ENCODE peak calls at places on chromosomes 13 and 19, in eight cellular contexts. One of them, this sample, is unnamed.

GRCh38 chr13:104357174-104357573 is 1291.0 kb upstream of the SLC10A2 start:
- DNase-seq in anterior cingulate cortex: no peak
- DNase-seq in NCI-H526 treated with DMSO at 0.1 percent for 48 hours: no peak
- DNase-seq in left ventricle myocardium inferior: no peak
- DNase-seq in T-helper 1 cell: no peak
- DNase-seq in ELF-1: no peak
- DNase-seq in ACHN: no peak
- DNase-seq in neural crest cell: no peak
- DNase-seq in this sample: peak; percentile 14

GRCh38 chr13:26220575-26220974 is 1.5 kb downstream of the RNF6 start:
- DNase-seq in ACHN: peak; percentile 65
- DNase-seq in left ventricle myocardium inferior: no peak
- DNase-seq in neural crest cell: no peak
- DNase-seq in NCI-H526 treated with DMSO at 0.1 percent for 48 hours: no peak
- DNase-seq in anterior cingulate cortex: no peak
- DNase-seq in T-helper 1 cell: no peak
- DNase-seq in ELF-1: no peak
- DNase-seq in this sample: no peak

GRCh38 chr13:99432637-99433542 is 68.4 kb upstream of the TM9SF2 start:
- DNase-seq in T-helper 1 cell: peak; percentile 78
- DNase-seq in left ventricle myocardium inferior: peak; percentile 65
- DNase-seq in neural crest cell: no peak
- DNase-seq in anterior cingulate cortex: no peak
- DNase-seq in ACHN: peak; percentile 52
- DNase-seq in ELF-1: peak; percentile 85
- DNase-seq in NCI-H526 treated with DMSO at 0.1 percent for 48 hours: no peak
- DNase-seq in this sample: peak; percentile 56

GRCh38 chr13:93169980-93170379 is 56.6 kb upstream of the GPC6 start:
- DNase-seq in neural crest cell: no peak
- DNase-seq in ELF-1: peak; percentile 18
- DNase-seq in anterior cingulate cortex: no peak
- DNase-seq in T-helper 1 cell: no peak
- DNase-seq in ACHN: peak; percentile 41
- DNase-seq in NCI-H526 treated with DMSO at 0.1 percent for 48 hours: no peak
- DNase-seq in left ventricle myocardium inferior: no peak
- DNase-seq in this sample: peak; percentile 74

GRCh38 chr13:101423872-101424271 is 7.6 kb upstream of the NALCN start:
- DNase-seq in ACHN: no peak
- DNase-seq in NCI-H526 treated with DMSO at 0.1 percent for 48 hours: no peak
- DNase-seq in left ventricle myocardium inferior: no peak
- DNase-seq in anterior cingulate cortex: no peak
- DNase-seq in ELF-1: no peak
- DNase-seq in T-helper 1 cell: no peak
- DNase-seq in neural crest cell: no peak
- DNase-seq in this sample: no peak

GRCh38 chr19:34838753-34839431 is 65.9 kb upstream of the ZNF599 start:
- DNase-seq in left ventricle myocardium inferior: no peak
- DNase-seq in NCI-H526 treated with DMSO at 0.1 percent for 48 hours: no peak
- DNase-seq in ACHN: no peak
- DNase-seq in ELF-1: peak; percentile 73
- DNase-seq in T-helper 1 cell: no peak
- DNase-seq in anterior cingulate cortex: no peak
- DNase-seq in neural crest cell: peak; percentile 28
- DNase-seq in this sample: no peak

GRCh38 chr19:45824041-45824471 is 8.9 kb upstream of the RSPH6A start:
- DNase-seq in ELF-1: no peak
- DNase-seq in T-helper 1 cell: no peak
- DNase-seq in ACHN: no peak
- DNase-seq in NCI-H526 treated with DMSO at 0.1 percent for 48 hours: no peak
- DNase-seq in left ventricle myocardium inferior: no peak
- DNase-seq in neural crest cell: no peak
- DNase-seq in anterior cingulate cortex: peak; percentile 25
- DNase-seq in this sample: no peak

GRCh38 chr19:39335168-39335567 is 675 bp downstream of the GMFG start:
- DNase-seq in T-helper 1 cell: no peak
- DNase-seq in left ventricle myocardium inferior: no peak
- DNase-seq in anterior cingulate cortex: no peak
- DNase-seq in ELF-1: no peak
- DNase-seq in ACHN: no peak
- DNase-seq in neural crest cell: no peak
- DNase-seq in NCI-H526 treated with DMSO at 0.1 percent for 48 hours: no peak
- DNase-seq in this sample: no peak

GRCh38 chr13:29935309-29935981 is 85.0 kb upstream of the UBL3 start:
- DNase-seq in neural crest cell: no peak
- DNase-seq in ELF-1: no peak
- DNase-seq in NCI-H526 treated with DMSO at 0.1 percent for 48 hours: no peak
- DNase-seq in T-helper 1 cell: peak; percentile 29
- DNase-seq in left ventricle myocardium inferior: no peak
- DNase-seq in ACHN: no peak
- DNase-seq in anterior cingulate cortex: no peak
- DNase-seq in this sample: no peak

GRCh38 chr19:7789447-7789846 is 26.4 kb downstream of the CLEC4M start:
- DNase-seq in T-helper 1 cell: no peak
- DNase-seq in left ventricle myocardium inferior: no peak
- DNase-seq in neural crest cell: no peak
- DNase-seq in NCI-H526 treated with DMSO at 0.1 percent for 48 hours: no peak
- DNase-seq in ACHN: no peak
- DNase-seq in anterior cingulate cortex: no peak
- DNase-seq in ELF-1: no peak
- DNase-seq in this sample: no peak

GRCh38 chr13:26037302-26037701 is 14.5 kb downstream of the SHISA2 start:
- DNase-seq in T-helper 1 cell: no peak
- DNase-seq in anterior cingulate cortex: no peak
- DNase-seq in ACHN: peak; percentile 42
- DNase-seq in neural crest cell: peak; percentile 43
- DNase-seq in ELF-1: peak; percentile 75
- DNase-seq in left ventricle myocardium inferior: no peak
- DNase-seq in NCI-H526 treated with DMSO at 0.1 percent for 48 hours: no peak
- DNase-seq in this sample: no peak

GRCh38 chr13:59728896-59729545 is 434.7 kb downstream of the DIAPH3 start:
- DNase-seq in left ventricle myocardium inferior: no peak
- DNase-seq in anterior cingulate cortex: no peak
- DNase-seq in ACHN: no peak
- DNase-seq in neural crest cell: no peak
- DNase-seq in ELF-1: no peak
- DNase-seq in NCI-H526 treated with DMSO at 0.1 percent for 48 hours: no peak
- DNase-seq in T-helper 1 cell: no peak
- DNase-seq in this sample: no peak

GRCh38 chr19:3387645-3388589 is 21.5 kb downstream of the NFIC start:
- DNase-seq in ACHN: no peak
- DNase-seq in NCI-H526 treated with DMSO at 0.1 percent for 48 hours: no peak
- DNase-seq in T-helper 1 cell: no peak
- DNase-seq in ELF-1: no peak
- DNase-seq in neural crest cell: no peak
- DNase-seq in left ventricle myocardium inferior: peak; percentile 87
- DNase-seq in anterior cingulate cortex: peak; percentile 91
- DNase-seq in this sample: peak; percentile 22

GRCh38 chr13:110302154-110302553 is 4.8 kb downstream of the COL4A1 start:
- DNase-seq in anterior cingulate cortex: no peak
- DNase-seq in ELF-1: no peak
- DNase-seq in left ventricle myocardium inferior: no peak
- DNase-seq in T-helper 1 cell: no peak
- DNase-seq in ACHN: no peak
- DNase-seq in NCI-H526 treated with DMSO at 0.1 percent for 48 hours: no peak
- DNase-seq in neural crest cell: no peak
- DNase-seq in this sample: no peak

GRCh38 chr13:66875264-66875663 is 354.9 kb downstream of the PCDH9 start:
- DNase-seq in T-helper 1 cell: no peak
- DNase-seq in NCI-H526 treated with DMSO at 0.1 percent for 48 hours: no peak
- DNase-seq in ELF-1: no peak
- DNase-seq in ACHN: no peak
- DNase-seq in left ventricle myocardium inferior: no peak
- DNase-seq in anterior cingulate cortex: no peak
- DNase-seq in neural crest cell: no peak
- DNase-seq in this sample: no peak

GRCh38 chr13:89746554-89746953 is 1600.9 kb upstream of the MIR17HG start:
- DNase-seq in anterior cingulate cortex: no peak
- DNase-seq in ELF-1: no peak
- DNase-seq in NCI-H526 treated with DMSO at 0.1 percent for 48 hours: no peak
- DNase-seq in neural crest cell: no peak
- DNase-seq in left ventricle myocardium inferior: no peak
- DNase-seq in T-helper 1 cell: no peak
- DNase-seq in ACHN: no peak
- DNase-seq in this sample: no peak

GRCh38 chr19:46404039-46404883 is 9.1 kb downstream of the CCDC8 start:
- DNase-seq in NCI-H526 treated with DMSO at 0.1 percent for 48 hours: peak; percentile 11
- DNase-seq in left ventricle myocardium inferior: peak; percentile 64
- DNase-seq in ELF-1: peak; percentile 82
- DNase-seq in T-helper 1 cell: no peak
- DNase-seq in ACHN: peak; percentile 80
- DNase-seq in anterior cingulate cortex: no peak
- DNase-seq in neural crest cell: peak; percentile 52
- DNase-seq in this sample: no peak

GRCh38 chr13:21139374-21139773 is 37.0 kb downstream of the SKA3 start:
- DNase-seq in ELF-1: no peak
- DNase-seq in anterior cingulate cortex: no peak
- DNase-seq in T-helper 1 cell: no peak
- DNase-seq in left ventricle myocardium inferior: no peak
- DNase-seq in ACHN: no peak
- DNase-seq in NCI-H526 treated with DMSO at 0.1 percent for 48 hours: no peak
- DNase-seq in neural crest cell: no peak
- DNase-seq in this sample: no peak

GRCh38 chr19:46786236-46787039 is 2.0 kb downstream of the SLC1A5 start:
- DNase-seq in left ventricle myocardium inferior: peak; percentile 67
- DNase-seq in ACHN: peak; percentile 77
- DNase-seq in T-helper 1 cell: peak; percentile 60
- DNase-seq in anterior cingulate cortex: no peak
- DNase-seq in NCI-H526 treated with DMSO at 0.1 percent for 48 hours: peak; percentile 41
- DNase-seq in neural crest cell: peak; percentile 40
- DNase-seq in ELF-1: peak; percentile 83
- DNase-seq in this sample: peak; percentile 19

GRCh38 chr19:2095338-2095938 is 688 bp downstream of the MOB3A start:
- DNase-seq in ELF-1: no peak
- DNase-seq in NCI-H526 treated with DMSO at 0.1 percent for 48 hours: no peak
- DNase-seq in ACHN: no peak
- DNase-seq in left ventricle myocardium inferior: no peak
- DNase-seq in neural crest cell: no peak
- DNase-seq in T-helper 1 cell: no peak
- DNase-seq in anterior cingulate cortex: no peak
- DNase-seq in this sample: no peak

GRCh38 chr19:2166741-2167738 is 3.3 kb downstream of the DOT1L start:
- DNase-seq in neural crest cell: no peak
- DNase-seq in anterior cingulate cortex: peak; percentile 67
- DNase-seq in ELF-1: peak; percentile 67
- DNase-seq in T-helper 1 cell: no peak
- DNase-seq in left ventricle myocardium inferior: peak; percentile 86
- DNase-seq in NCI-H526 treated with DMSO at 0.1 percent for 48 hours: no peak
- DNase-seq in ACHN: peak; percentile 13
- DNase-seq in this sample: no peak

GRCh38 chr19:13859361-13859880 is 17.5 kb upstream of the NANOS3 start:
- DNase-seq in ELF-1: no peak
- DNase-seq in neural crest cell: no peak
- DNase-seq in left ventricle myocardium inferior: no peak
- DNase-seq in ACHN: no peak
- DNase-seq in NCI-H526 treated with DMSO at 0.1 percent for 48 hours: no peak
- DNase-seq in anterior cingulate cortex: no peak
- DNase-seq in T-helper 1 cell: no peak
- DNase-seq in this sample: no peak

GRCh38 chr13:110248449-110249143 is 58.4 kb downstream of the COL4A1 start:
- DNase-seq in T-helper 1 cell: no peak
- DNase-seq in neural crest cell: no peak
- DNase-seq in anterior cingulate cortex: no peak
- DNase-seq in left ventricle myocardium inferior: no peak
- DNase-seq in NCI-H526 treated with DMSO at 0.1 percent for 48 hours: no peak
- DNase-seq in ACHN: no peak
- DNase-seq in ELF-1: no peak
- DNase-seq in this sample: no peak

GRCh38 chr19:14786421-14786851 is 8.1 kb upstream of the ADGRE2 start:
- DNase-seq in ACHN: no peak
- DNase-seq in neural crest cell: peak; percentile 52
- DNase-seq in anterior cingulate cortex: no peak
- DNase-seq in T-helper 1 cell: no peak
- DNase-seq in left ventricle myocardium inferior: no peak
- DNase-seq in ELF-1: peak; percentile 79
- DNase-seq in NCI-H526 treated with DMSO at 0.1 percent for 48 hours: no peak
- DNase-seq in this sample: no peak

GRCh38 chr19:19461306-19461670 is 54.1 kb downstream of the TSSK6 start:
- DNase-seq in NCI-H526 treated with DMSO at 0.1 percent for 48 hours: no peak
- DNase-seq in anterior cingulate cortex: no peak
- DNase-seq in T-helper 1 cell: no peak
- DNase-seq in ELF-1: peak; percentile 53
- DNase-seq in neural crest cell: no peak
- DNase-seq in ACHN: no peak
- DNase-seq in left ventricle myocardium inferior: no peak
- DNase-seq in this sample: no peak

GRCh38 chr13:108960006-108960405 is 330.6 kb downstream of the MYO16 start:
- DNase-seq in neural crest cell: no peak
- DNase-seq in ELF-1: no peak
- DNase-seq in NCI-H526 treated with DMSO at 0.1 percent for 48 hours: no peak
- DNase-seq in left ventricle myocardium inferior: no peak
- DNase-seq in T-helper 1 cell: no peak
- DNase-seq in ACHN: no peak
- DNase-seq in anterior cingulate cortex: no peak
- DNase-seq in this sample: no peak

GRCh38 chr19:50512999-50513745 is 541 bp downstream of the ASPDH start:
- DNase-seq in left ventricle myocardium inferior: no peak
- DNase-seq in anterior cingulate cortex: no peak
- DNase-seq in ACHN: no peak
- DNase-seq in T-helper 1 cell: no peak
- DNase-seq in neural crest cell: no peak
- DNase-seq in ELF-1: no peak
- DNase-seq in NCI-H526 treated with DMSO at 0.1 percent for 48 hours: no peak
- DNase-seq in this sample: no peak

GRCh38 chr13:90416519-90416918 is 931.0 kb upstream of the MIR17HG start:
- DNase-seq in ELF-1: no peak
- DNase-seq in left ventricle myocardium inferior: no peak
- DNase-seq in anterior cingulate cortex: no peak
- DNase-seq in neural crest cell: no peak
- DNase-seq in T-helper 1 cell: no peak
- DNase-seq in NCI-H526 treated with DMSO at 0.1 percent for 48 hours: no peak
- DNase-seq in ACHN: no peak
- DNase-seq in this sample: peak; percentile 3

This sample was measured in kidney glomerular epithelial cell.